ENCODE peak calls at places on chromosomes 3 and 15, in eight cellular contexts. One of them, this sample, is unnamed.
A peak's percentile ranks its signal among the peaks of the same experiment; 100 is the strongest.

GRCh38 chr15:93467327-93467726 is 378.3 kb upstream of the RGMA start:
- DNase-seq in T-helper 2 cell: no peak
- DNase-seq in fibroblast of mammary gland: peak; percentile 68
- DNase-seq in activated T-helper 1 cell treated with anti-CD3 and anti-CD28 coated beads, Interleukin-12 subunit alpha, Interleukin-12 subunit beta, Interleukin-2, Interleukin-4 antibody, amounts not matched to agents 30 ng/mL and 10 ng/mL and 1 ng/mL, durations not matched to agents 14 hours and 24 hours and 36 hours: no peak
- DNase-seq in T-helper 17 cell: no peak
- DNase-seq in T-helper 9 cell: no peak
- DNase-seq in breast epithelium: no peak
- DNase-seq in globus pallidus: no peak
- DNase-seq in this sample: no peak

GRCh38 chr15:77554306-77555080 is 78.2 kb downstream of the LINGO1 start:
- DNase-seq in breast epithelium: no peak
- DNase-seq in T-helper 9 cell: no peak
- DNase-seq in activated T-helper 1 cell treated with anti-CD3 and anti-CD28 coated beads, Interleukin-12 subunit alpha, Interleukin-12 subunit beta, Interleukin-2, Interleukin-4 antibody, amounts not matched to agents 30 ng/mL and 10 ng/mL and 1 ng/mL, durations not matched to agents 14 hours and 24 hours and 36 hours: no peak
- DNase-seq in T-helper 17 cell: no peak
- DNase-seq in fibroblast of mammary gland: no peak
- DNase-seq in T-helper 2 cell: no peak
- DNase-seq in globus pallidus: peak; percentile 95
- DNase-seq in this sample: peak; percentile 89

GRCh38 chr3:139355502-139355901 is 11.7 kb downstream of the MRPS22 start:
- DNase-seq in T-helper 9 cell: no peak
- DNase-seq in globus pallidus: peak; percentile 70
- DNase-seq in fibroblast of mammary gland: peak; percentile 67
- DNase-seq in breast epithelium: no peak
- DNase-seq in T-helper 17 cell: no peak
- DNase-seq in activated T-helper 1 cell treated with anti-CD3 and anti-CD28 coated beads, Interleukin-12 subunit alpha, Interleukin-12 subunit beta, Interleukin-2, Interleukin-4 antibody, amounts not matched to agents 30 ng/mL and 10 ng/mL and 1 ng/mL, durations not matched to agents 14 hours and 24 hours and 36 hours: no peak
- DNase-seq in T-helper 2 cell: no peak
- DNase-seq in this sample: peak; percentile 18

GRCh38 chr3:112360574-112360973 is 27.6 kb downstream of the CD200 start:
- DNase-seq in fibroblast of mammary gland: no peak
- DNase-seq in T-helper 2 cell: no peak
- DNase-seq in activated T-helper 1 cell treated with anti-CD3 and anti-CD28 coated beads, Interleukin-12 subunit alpha, Interleukin-12 subunit beta, Interleukin-2, Interleukin-4 antibody, amounts not matched to agents 30 ng/mL and 10 ng/mL and 1 ng/mL, durations not matched to agents 14 hours and 24 hours and 36 hours: no peak
- DNase-seq in globus pallidus: no peak
- DNase-seq in T-helper 9 cell: no peak
- DNase-seq in breast epithelium: no peak
- DNase-seq in T-helper 17 cell: no peak
- DNase-seq in this sample: no peak

GRCh38 chr3:188881954-188882641 is 289.7 kb upstream of the TPRG1 start:
- DNase-seq in activated T-helper 1 cell treated with anti-CD3 and anti-CD28 coated beads, Interleukin-12 subunit alpha, Interleukin-12 subunit beta, Interleukin-2, Interleukin-4 antibody, amounts not matched to agents 30 ng/mL and 10 ng/mL and 1 ng/mL, durations not matched to agents 14 hours and 24 hours and 36 hours: no peak
- DNase-seq in T-helper 9 cell: no peak
- DNase-seq in fibroblast of mammary gland: peak; percentile 86
- DNase-seq in breast epithelium: no peak
- DNase-seq in globus pallidus: no peak
- DNase-seq in T-helper 17 cell: no peak
- DNase-seq in T-helper 2 cell: no peak
- DNase-seq in this sample: no peak

GRCh38 chr3:138227650-138228049 is 40.5 kb downstream of the ARMC8 start:
- DNase-seq in T-helper 2 cell: no peak
- DNase-seq in activated T-helper 1 cell treated with anti-CD3 and anti-CD28 coated beads, Interleukin-12 subunit alpha, Interleukin-12 subunit beta, Interleukin-2, Interleukin-4 antibody, amounts not matched to agents 30 ng/mL and 10 ng/mL and 1 ng/mL, durations not matched to agents 14 hours and 24 hours and 36 hours: no peak
- DNase-seq in globus pallidus: no peak
- DNase-seq in fibroblast of mammary gland: peak; percentile 73
- DNase-seq in breast epithelium: no peak
- DNase-seq in T-helper 9 cell: no peak
- DNase-seq in T-helper 17 cell: no peak
- DNase-seq in this sample: no peak

GRCh38 chr3:15063656-15064286 is 1.3 kb downstream of the MRPS25 start:
- DNase-seq in activated T-helper 1 cell treated with anti-CD3 and anti-CD28 coated beads, Interleukin-12 subunit alpha, Interleukin-12 subunit beta, Interleukin-2, Interleukin-4 antibody, amounts not matched to agents 30 ng/mL and 10 ng/mL and 1 ng/mL, durations not matched to agents 14 hours and 24 hours and 36 hours: no peak
- DNase-seq in T-helper 2 cell: no peak
- DNase-seq in globus pallidus: no peak
- DNase-seq in fibroblast of mammary gland: no peak
- DNase-seq in breast epithelium: no peak
- DNase-seq in T-helper 17 cell: no peak
- DNase-seq in T-helper 9 cell: no peak
- DNase-seq in this sample: no peak

GRCh38 chr3:197308591-197308990 is 10.2 kb upstream of the DLG1 start:
- DNase-seq in globus pallidus: no peak
- DNase-seq in fibroblast of mammary gland: peak; percentile 69
- DNase-seq in T-helper 17 cell: no peak
- DNase-seq in activated T-helper 1 cell treated with anti-CD3 and anti-CD28 coated beads, Interleukin-12 subunit alpha, Interleukin-12 subunit beta, Interleukin-2, Interleukin-4 antibody, amounts not matched to agents 30 ng/mL and 10 ng/mL and 1 ng/mL, durations not matched to agents 14 hours and 24 hours and 36 hours: no peak
- DNase-seq in T-helper 2 cell: no peak
- DNase-seq in T-helper 9 cell: no peak
- DNase-seq in breast epithelium: no peak
- DNase-seq in this sample: no peak

GRCh38 chr3:155416500-155417118 is 123.1 kb upstream of the STRIT1 start:
- DNase-seq in activated T-helper 1 cell treated with anti-CD3 and anti-CD28 coated beads, Interleukin-12 subunit alpha, Interleukin-12 subunit beta, Interleukin-2, Interleukin-4 antibody, amounts not matched to agents 30 ng/mL and 10 ng/mL and 1 ng/mL, durations not matched to agents 14 hours and 24 hours and 36 hours: no peak
- DNase-seq in fibroblast of mammary gland: peak; percentile 88
- DNase-seq in T-helper 17 cell: no peak
- DNase-seq in globus pallidus: no peak
- DNase-seq in T-helper 2 cell: no peak
- DNase-seq in T-helper 9 cell: no peak
- DNase-seq in breast epithelium: no peak
- DNase-seq in this sample: no peak

GRCh38 chr3:90145094-90145810 is 1037.8 kb downstream of the EPHA3 start:
- DNase-seq in fibroblast of mammary gland: no peak
- DNase-seq in T-helper 2 cell: no peak
- DNase-seq in T-helper 9 cell: no peak
- DNase-seq in globus pallidus: no peak
- DNase-seq in T-helper 17 cell: no peak
- DNase-seq in activated T-helper 1 cell treated with anti-CD3 and anti-CD28 coated beads, Interleukin-12 subunit alpha, Interleukin-12 subunit beta, Interleukin-2, Interleukin-4 antibody, amounts not matched to agents 30 ng/mL and 10 ng/mL and 1 ng/mL, durations not matched to agents 14 hours and 24 hours and 36 hours: no peak
- DNase-seq in breast epithelium: no peak
- DNase-seq in this sample: no peak

GRCh38 chr15:39774688-39775267 is 7.9 kb downstream of the FSIP1 start:
- DNase-seq in T-helper 17 cell: no peak
- DNase-seq in globus pallidus: no peak
- DNase-seq in activated T-helper 1 cell treated with anti-CD3 and anti-CD28 coated beads, Interleukin-12 subunit alpha, Interleukin-12 subunit beta, Interleukin-2, Interleukin-4 antibody, amounts not matched to agents 30 ng/mL and 10 ng/mL and 1 ng/mL, durations not matched to agents 14 hours and 24 hours and 36 hours: peak; percentile 24
- DNase-seq in breast epithelium: no peak
- DNase-seq in T-helper 9 cell: peak; percentile 30
- DNase-seq in fibroblast of mammary gland: no peak
- DNase-seq in T-helper 2 cell: peak; percentile 86
- DNase-seq in this sample: no peak

GRCh38 chr15:69712999-69713398 is 260.4 kb downstream of the RPLP1 start:
- DNase-seq in breast epithelium: no peak
- DNase-seq in activated T-helper 1 cell treated with anti-CD3 and anti-CD28 coated beads, Interleukin-12 subunit alpha, Interleukin-12 subunit beta, Interleukin-2, Interleukin-4 antibody, amounts not matched to agents 30 ng/mL and 10 ng/mL and 1 ng/mL, durations not matched to agents 14 hours and 24 hours and 36 hours: no peak
- DNase-seq in T-helper 9 cell: no peak
- DNase-seq in fibroblast of mammary gland: no peak
- DNase-seq in T-helper 17 cell: no peak
- DNase-seq in T-helper 2 cell: no peak
- DNase-seq in globus pallidus: no peak
- DNase-seq in this sample: no peak

GRCh38 chr3:48065035-48065434 is 48.8 kb upstream of the MAP4 start:
- DNase-seq in breast epithelium: no peak
- DNase-seq in T-helper 9 cell: no peak
- DNase-seq in fibroblast of mammary gland: no peak
- DNase-seq in globus pallidus: no peak
- DNase-seq in T-helper 17 cell: no peak
- DNase-seq in T-helper 2 cell: no peak
- DNase-seq in activated T-helper 1 cell treated with anti-CD3 and anti-CD28 coated beads, Interleukin-12 subunit alpha, Interleukin-12 subunit beta, Interleukin-2, Interleukin-4 antibody, amounts not matched to agents 30 ng/mL and 10 ng/mL and 1 ng/mL, durations not matched to agents 14 hours and 24 hours and 36 hours: no peak
- DNase-seq in this sample: no peak

GRCh38 chr15:93028632-93029612 is 60.1 kb downstream of the RGMA start:
- DNase-seq in breast epithelium: peak; percentile 87
- DNase-seq in fibroblast of mammary gland: peak; percentile 98
- DNase-seq in activated T-helper 1 cell treated with anti-CD3 and anti-CD28 coated beads, Interleukin-12 subunit alpha, Interleukin-12 subunit beta, Interleukin-2, Interleukin-4 antibody, amounts not matched to agents 30 ng/mL and 10 ng/mL and 1 ng/mL, durations not matched to agents 14 hours and 24 hours and 36 hours: no peak
- DNase-seq in globus pallidus: peak; percentile 77
- DNase-seq in T-helper 2 cell: no peak
- DNase-seq in T-helper 9 cell: no peak
- DNase-seq in T-helper 17 cell: no peak
- DNase-seq in this sample: peak; percentile 57

GRCh38 chr15:38745136-38745535 is 180.5 kb upstream of the RASGRP1 start:
- DNase-seq in T-helper 2 cell: no peak
- DNase-seq in T-helper 17 cell: no peak
- DNase-seq in breast epithelium: no peak
- DNase-seq in globus pallidus: no peak
- DNase-seq in activated T-helper 1 cell treated with anti-CD3 and anti-CD28 coated beads, Interleukin-12 subunit alpha, Interleukin-12 subunit beta, Interleukin-2, Interleukin-4 antibody, amounts not matched to agents 30 ng/mL and 10 ng/mL and 1 ng/mL, durations not matched to agents 14 hours and 24 hours and 36 hours: no peak
- DNase-seq in fibroblast of mammary gland: peak; percentile 9
- DNase-seq in T-helper 9 cell: no peak
- DNase-seq in this sample: no peak

GRCh38 chr3:150786791-150787190 is 23.8 kb upstream of the SIAH2 start:
- DNase-seq in T-helper 9 cell: no peak
- DNase-seq in activated T-helper 1 cell treated with anti-CD3 and anti-CD28 coated beads, Interleukin-12 subunit alpha, Interleukin-12 subunit beta, Interleukin-2, Interleukin-4 antibody, amounts not matched to agents 30 ng/mL and 10 ng/mL and 1 ng/mL, durations not matched to agents 14 hours and 24 hours and 36 hours: no peak
- DNase-seq in breast epithelium: no peak
- DNase-seq in T-helper 2 cell: peak; percentile 45
- DNase-seq in T-helper 17 cell: no peak
- DNase-seq in fibroblast of mammary gland: no peak
- DNase-seq in globus pallidus: no peak
- DNase-seq in this sample: no peak

GRCh38 chr3:194941956-194942483 is 256.3 kb downstream of the FAM43A start:
- DNase-seq in globus pallidus: no peak
- DNase-seq in T-helper 17 cell: no peak
- DNase-seq in activated T-helper 1 cell treated with anti-CD3 and anti-CD28 coated beads, Interleukin-12 subunit alpha, Interleukin-12 subunit beta, Interleukin-2, Interleukin-4 antibody, amounts not matched to agents 30 ng/mL and 10 ng/mL and 1 ng/mL, durations not matched to agents 14 hours and 24 hours and 36 hours: no peak
- DNase-seq in T-helper 2 cell: no peak
- DNase-seq in breast epithelium: no peak
- DNase-seq in fibroblast of mammary gland: no peak
- DNase-seq in T-helper 9 cell: no peak
- DNase-seq in this sample: no peak

GRCh38 chr15:51223771-51224229 is 114.6 kb downstream of the CYP19A1 start:
- DNase-seq in T-helper 9 cell: no peak
- DNase-seq in activated T-helper 1 cell treated with anti-CD3 and anti-CD28 coated beads, Interleukin-12 subunit alpha, Interleukin-12 subunit beta, Interleukin-2, Interleukin-4 antibody, amounts not matched to agents 30 ng/mL and 10 ng/mL and 1 ng/mL, durations not matched to agents 14 hours and 24 hours and 36 hours: no peak
- DNase-seq in fibroblast of mammary gland: peak; percentile 97
- DNase-seq in T-helper 17 cell: no peak
- DNase-seq in breast epithelium: peak; percentile 49
- DNase-seq in T-helper 2 cell: peak; percentile 53
- DNase-seq in globus pallidus: peak; percentile 37
- DNase-seq in this sample: no peak

GRCh38 chr15:58222698-58223097 is 84.5 kb downstream of the AQP9 start:
- DNase-seq in fibroblast of mammary gland: peak; percentile 37
- DNase-seq in breast epithelium: no peak
- DNase-seq in T-helper 17 cell: no peak
- DNase-seq in T-helper 9 cell: no peak
- DNase-seq in activated T-helper 1 cell treated with anti-CD3 and anti-CD28 coated beads, Interleukin-12 subunit alpha, Interleukin-12 subunit beta, Interleukin-2, Interleukin-4 antibody, amounts not matched to agents 30 ng/mL and 10 ng/mL and 1 ng/mL, durations not matched to agents 14 hours and 24 hours and 36 hours: no peak
- DNase-seq in globus pallidus: no peak
- DNase-seq in T-helper 2 cell: no peak
- DNase-seq in this sample: no peak

GRCh38 chr15:37517506-37517905 is 416.9 kb upstream of the TMCO5A start:
- DNase-seq in activated T-helper 1 cell treated with anti-CD3 and anti-CD28 coated beads, Interleukin-12 subunit alpha, Interleukin-12 subunit beta, Interleukin-2, Interleukin-4 antibody, amounts not matched to agents 30 ng/mL and 10 ng/mL and 1 ng/mL, durations not matched to agents 14 hours and 24 hours and 36 hours: no peak
- DNase-seq in globus pallidus: no peak
- DNase-seq in breast epithelium: no peak
- DNase-seq in T-helper 17 cell: no peak
- DNase-seq in fibroblast of mammary gland: no peak
- DNase-seq in T-helper 2 cell: no peak
- DNase-seq in T-helper 9 cell: no peak
- DNase-seq in this sample: no peak

GRCh38 chr3:71369733-71370391 is 213.7 kb downstream of the FOXP1 start:
- DNase-seq in globus pallidus: no peak
- DNase-seq in T-helper 17 cell: no peak
- DNase-seq in activated T-helper 1 cell treated with anti-CD3 and anti-CD28 coated beads, Interleukin-12 subunit alpha, Interleukin-12 subunit beta, Interleukin-2, Interleukin-4 antibody, amounts not matched to agents 30 ng/mL and 10 ng/mL and 1 ng/mL, durations not matched to agents 14 hours and 24 hours and 36 hours: no peak
- DNase-seq in fibroblast of mammary gland: peak; percentile 74
- DNase-seq in breast epithelium: no peak
- DNase-seq in T-helper 9 cell: no peak
- DNase-seq in T-helper 2 cell: no peak
- DNase-seq in this sample: no peak

GRCh38 chr3:99901200-99901926 is 83.7 kb downstream of the CMSS1 start:
- DNase-seq in T-helper 2 cell: peak; percentile 29
- DNase-seq in T-helper 9 cell: no peak
- DNase-seq in activated T-helper 1 cell treated with anti-CD3 and anti-CD28 coated beads, Interleukin-12 subunit alpha, Interleukin-12 subunit beta, Interleukin-2, Interleukin-4 antibody, amounts not matched to agents 30 ng/mL and 10 ng/mL and 1 ng/mL, durations not matched to agents 14 hours and 24 hours and 36 hours: no peak
- DNase-seq in T-helper 17 cell: no peak
- DNase-seq in globus pallidus: no peak
- DNase-seq in breast epithelium: no peak
- DNase-seq in fibroblast of mammary gland: peak; percentile 92
- DNase-seq in this sample: no peak

GRCh38 chr3:143234521-143234920 is 115.0 kb downstream of the CHST2 start:
- DNase-seq in fibroblast of mammary gland: peak; percentile 17
- DNase-seq in T-helper 17 cell: no peak
- DNase-seq in T-helper 2 cell: no peak
- DNase-seq in globus pallidus: no peak
- DNase-seq in breast epithelium: no peak
- DNase-seq in activated T-helper 1 cell treated with anti-CD3 and anti-CD28 coated beads, Interleukin-12 subunit alpha, Interleukin-12 subunit beta, Interleukin-2, Interleukin-4 antibody, amounts not matched to agents 30 ng/mL and 10 ng/mL and 1 ng/mL, durations not matched to agents 14 hours and 24 hours and 36 hours: no peak
- DNase-seq in T-helper 9 cell: no peak
- DNase-seq in this sample: no peak

GRCh38 chr3:193149998-193150397 is 91.0 kb upstream of the PLAAT1 start:
- DNase-seq in T-helper 9 cell: no peak
- DNase-seq in T-helper 2 cell: no peak
- DNase-seq in T-helper 17 cell: no peak
- DNase-seq in fibroblast of mammary gland: no peak
- DNase-seq in globus pallidus: no peak
- DNase-seq in activated T-helper 1 cell treated with anti-CD3 and anti-CD28 coated beads, Interleukin-12 subunit alpha, Interleukin-12 subunit beta, Interleukin-2, Interleukin-4 antibody, amounts not matched to agents 30 ng/mL and 10 ng/mL and 1 ng/mL, durations not matched to agents 14 hours and 24 hours and 36 hours: no peak
- DNase-seq in breast epithelium: no peak
- DNase-seq in this sample: no peak

GRCh38 chr15:90029024-90029423 is 27.9 kb downstream of the ZNF710 start:
- DNase-seq in T-helper 9 cell: no peak
- DNase-seq in breast epithelium: no peak
- DNase-seq in activated T-helper 1 cell treated with anti-CD3 and anti-CD28 coated beads, Interleukin-12 subunit alpha, Interleukin-12 subunit beta, Interleukin-2, Interleukin-4 antibody, amounts not matched to agents 30 ng/mL and 10 ng/mL and 1 ng/mL, durations not matched to agents 14 hours and 24 hours and 36 hours: no peak
- DNase-seq in T-helper 17 cell: no peak
- DNase-seq in T-helper 2 cell: no peak
- DNase-seq in fibroblast of mammary gland: no peak
- DNase-seq in globus pallidus: no peak
- DNase-seq in this sample: no peak

GRCh38 chr3:177905895-177906511 is 630.2 kb upstream of the KCNMB2 start:
- DNase-seq in T-helper 17 cell: no peak
- DNase-seq in T-helper 9 cell: no peak
- DNase-seq in fibroblast of mammary gland: peak; percentile 76
- DNase-seq in breast epithelium: no peak
- DNase-seq in globus pallidus: peak; percentile 50
- DNase-seq in activated T-helper 1 cell treated with anti-CD3 and anti-CD28 coated beads, Interleukin-12 subunit alpha, Interleukin-12 subunit beta, Interleukin-2, Interleukin-4 antibody, amounts not matched to agents 30 ng/mL and 10 ng/mL and 1 ng/mL, durations not matched to agents 14 hours and 24 hours and 36 hours: no peak
- DNase-seq in T-helper 2 cell: no peak
- DNase-seq in this sample: peak; percentile 57

GRCh38 chr3:184761120-184761841 is 49.4 kb upstream of the MAGEF1 start:
- DNase-seq in fibroblast of mammary gland: peak; percentile 85
- DNase-seq in activated T-helper 1 cell treated with anti-CD3 and anti-CD28 coated beads, Interleukin-12 subunit alpha, Interleukin-12 subunit beta, Interleukin-2, Interleukin-4 antibody, amounts not matched to agents 30 ng/mL and 10 ng/mL and 1 ng/mL, durations not matched to agents 14 hours and 24 hours and 36 hours: no peak
- DNase-seq in T-helper 17 cell: no peak
- DNase-seq in breast epithelium: no peak
- DNase-seq in T-helper 9 cell: no peak
- DNase-seq in T-helper 2 cell: no peak
- DNase-seq in globus pallidus: no peak
- DNase-seq in this sample: no peak

GRCh38 chr3:180720012-180720411 is 40.7 kb upstream of the CCDC39 start:
- DNase-seq in T-helper 2 cell: no peak
- DNase-seq in T-helper 9 cell: no peak
- DNase-seq in breast epithelium: no peak
- DNase-seq in T-helper 17 cell: no peak
- DNase-seq in globus pallidus: no peak
- DNase-seq in fibroblast of mammary gland: no peak
- DNase-seq in activated T-helper 1 cell treated with anti-CD3 and anti-CD28 coated beads, Interleukin-12 subunit alpha, Interleukin-12 subunit beta, Interleukin-2, Interleukin-4 antibody, amounts not matched to agents 30 ng/mL and 10 ng/mL and 1 ng/mL, durations not matched to agents 14 hours and 24 hours and 36 hours: no peak
- DNase-seq in this sample: no peak

GRCh38 chr3:7871161-7871560 is 630.5 kb upstream of the LMCD1 start:
- DNase-seq in globus pallidus: no peak
- DNase-seq in T-helper 9 cell: no peak
- DNase-seq in activated T-helper 1 cell treated with anti-CD3 and anti-CD28 coated beads, Interleukin-12 subunit alpha, Interleukin-12 subunit beta, Interleukin-2, Interleukin-4 antibody, amounts not matched to agents 30 ng/mL and 10 ng/mL and 1 ng/mL, durations not matched to agents 14 hours and 24 hours and 36 hours: no peak
- DNase-seq in fibroblast of mammary gland: no peak
- DNase-seq in T-helper 2 cell: no peak
- DNase-seq in breast epithelium: no peak
- DNase-seq in T-helper 17 cell: no peak
- DNase-seq in this sample: no peak

GRCh38 chr3:111954228-111954990 is 24.4 kb upstream of the ABHD10 start:
- DNase-seq in globus pallidus: no peak
- DNase-seq in T-helper 2 cell: no peak
- DNase-seq in fibroblast of mammary gland: peak; percentile 59
- DNase-seq in activated T-helper 1 cell treated with anti-CD3 and anti-CD28 coated beads, Interleukin-12 subunit alpha, Interleukin-12 subunit beta, Interleukin-2, Interleukin-4 antibody, amounts not matched to agents 30 ng/mL and 10 ng/mL and 1 ng/mL, durations not matched to agents 14 hours and 24 hours and 36 hours: no peak
- DNase-seq in breast epithelium: no peak
- DNase-seq in T-helper 9 cell: no peak
- DNase-seq in T-helper 17 cell: no peak
- DNase-seq in this sample: no peak

GRCh38 chr15:33104276-33104675 is 90.2 kb downstream of the FMN1 start:
- DNase-seq in T-helper 9 cell: no peak
- DNase-seq in globus pallidus: no peak
- DNase-seq in breast epithelium: no peak
- DNase-seq in T-helper 2 cell: peak; percentile 90
- DNase-seq in activated T-helper 1 cell treated with anti-CD3 and anti-CD28 coated beads, Interleukin-12 subunit alpha, Interleukin-12 subunit beta, Interleukin-2, Interleukin-4 antibody, amounts not matched to agents 30 ng/mL and 10 ng/mL and 1 ng/mL, durations not matched to agents 14 hours and 24 hours and 36 hours: no peak
- DNase-seq in fibroblast of mammary gland: peak; percentile 83
- DNase-seq in T-helper 17 cell: no peak
- DNase-seq in this sample: no peak